ENCODE peak calls at places on chromosomes 11 and 22, in eight cellular contexts. O is cardiac fibroblast, H is fibroblast of lung, F is kidney epithelial cell, Q is lung, D is PC-9, S is left lung, X is AG10803. U is an unnamed sample.

GRCh38 chr11:2293396-2294339 is 8.1 kb downstream of the C11orf21 start:
- DNase-seq in O (no peak), H (no peak), F (no peak), Q (no peak), D (no peak), S (peak), X (no peak), U (no peak)

GRCh38 chr22:16829985-16830384 is 4.8 kb upstream of the XKR3 start:
- DNase-seq in O (no peak), H (no peak), F (no peak), Q (no peak), D (no peak), S (no peak), X (no peak), U (no peak)

GRCh38 chr11:103109818-103110388 is 677 bp downstream of the DYNC2H1 start:
- DNase-seq in O (no peak), H (peak), F (no peak), Q (no peak), D (peak), S (peak), X (peak), U (no peak)

GRCh38 chr11:2519879-2520735 is 75.3 kb downstream of the KCNQ1 start:
- DNase-seq in O (no peak), H (no peak), F (no peak), Q (no peak), D (no peak), S (peak), X (no peak), U (no peak)

GRCh38 chr22:49532831-49533802 is 294.6 kb downstream of the BRD1 start:
- DNase-seq in O (no peak), H (no peak), F (no peak), Q (no peak), D (no peak), S (peak), X (no peak), U (no peak)

GRCh38 chr11:110095554-110095953 is 2.4 kb downstream of the ZC3H12C start:
- DNase-seq in O (peak), H (peak), F (no peak), Q (no peak), D (peak), S (no peak), X (no peak), U (no peak)

GRCh38 chr22:17969732-17970131 is 54.6 kb downstream of the MICAL3 start:
- DNase-seq in O (peak), H (peak), F (no peak), Q (no peak), D (peak), S (no peak), X (peak), U (peak)

GRCh38 chr11:118139578-118139977 is 13.0 kb downstream of the SCN4B start:
- DNase-seq in O (peak), H (no peak), F (no peak), Q (no peak), D (no peak), S (no peak), X (no peak), U (no peak)

GRCh38 chr11:18314794-18315523 is 7.0 kb downstream of the HPS5 start:
- DNase-seq in O (no peak), H (peak), F (no peak), Q (no peak), D (no peak), S (no peak), X (no peak), U (no peak)

GRCh38 chr11:125348141-125348651 is 147.9 kb downstream of the FEZ1 start:
- DNase-seq in O (no peak), H (no peak), F (no peak), Q (no peak), D (no peak), S (no peak), X (no peak), U (no peak)

GRCh38 chr11:45110562-45110961 is 35.9 kb upstream of the PRDM11 start:
- DNase-seq in O (peak), H (peak), F (no peak), Q (no peak), D (peak), S (no peak), X (peak), U (peak)

GRCh38 chr11:21635359-21635758 is 557.5 kb upstream of the ANO5 start:
- DNase-seq in O (no peak), H (no peak), F (no peak), Q (no peak), D (no peak), S (no peak), X (no peak), U (no peak)

GRCh38 chr11:42890773-42891172 is 421.0 kb upstream of the API5 start:
- DNase-seq in O (no peak), H (no peak), F (no peak), Q (no peak), D (no peak), S (no peak), X (no peak), U (no peak)

GRCh38 chr22:25060522-25061071 is 108.1 kb downstream of the KIAA1671 start:
- DNase-seq in O (no peak), H (no peak), F (no peak), Q (no peak), D (no peak), S (no peak), X (no peak), U (no peak)

GRCh38 chr22:41302016-41302767 is 867 bp downstream of the ZC3H7B start:
- DNase-seq in O (no peak), H (peak), F (no peak), Q (no peak), D (no peak), S (peak), X (no peak), U (no peak)

GRCh38 chr11:7605544-7605943 is 67.8 kb downstream of the CYB5R2 start:
- DNase-seq in O (peak), H (peak), F (peak), Q (peak), D (peak), S (no peak), X (peak), U (peak)

GRCh38 chr11:48052183-48053040 is 72.1 kb downstream of the PTPRJ start:
- DNase-seq in O (peak), H (peak), F (peak), Q (peak), D (peak), S (peak), X (peak), U (peak)

GRCh38 chr11:134503104-134503503 is 91.1 kb upstream of the B3GAT1 start:
- DNase-seq in O (no peak), H (no peak), F (no peak), Q (no peak), D (no peak), S (peak), X (no peak), U (no peak)

GRCh38 chr11:20584093-20584774 is 15.2 kb upstream of the SLC6A5 start:
- DNase-seq in O (peak), H (no peak), F (no peak), Q (no peak), D (no peak), S (no peak), X (no peak), U (no peak)

GRCh38 chr11:126459691-126460404 is 104.4 kb downstream of the ST3GAL4 start:
- DNase-seq in O (peak), H (peak), F (no peak), Q (no peak), D (no peak), S (peak), X (peak), U (peak)

GRCh38 chr11:113473983-113474361 is 1.2 kb downstream of the DRD2 start:
- DNase-seq in O (no peak), H (no peak), F (no peak), Q (no peak), D (no peak), S (no peak), X (no peak), U (no peak)

GRCh38 chr11:1757861-1758610 is 5.7 kb downstream of the CTSD start:
- DNase-seq in O (no peak), H (no peak), F (no peak), Q (no peak), D (no peak), S (peak), X (no peak), U (no peak)

GRCh38 chr11:69550846-69551245 is 69.4 kb downstream of the LINC01488 start:
- DNase-seq in O (no peak), H (no peak), F (no peak), Q (no peak), D (no peak), S (no peak), X (no peak), U (no peak)

GRCh38 chr11:114477946-114478537 is 38.8 kb downstream of the REXO2 start:
- DNase-seq in O (no peak), H (no peak), F (no peak), Q (no peak), D (no peak), S (no peak), X (no peak), U (no peak)

DNA sequence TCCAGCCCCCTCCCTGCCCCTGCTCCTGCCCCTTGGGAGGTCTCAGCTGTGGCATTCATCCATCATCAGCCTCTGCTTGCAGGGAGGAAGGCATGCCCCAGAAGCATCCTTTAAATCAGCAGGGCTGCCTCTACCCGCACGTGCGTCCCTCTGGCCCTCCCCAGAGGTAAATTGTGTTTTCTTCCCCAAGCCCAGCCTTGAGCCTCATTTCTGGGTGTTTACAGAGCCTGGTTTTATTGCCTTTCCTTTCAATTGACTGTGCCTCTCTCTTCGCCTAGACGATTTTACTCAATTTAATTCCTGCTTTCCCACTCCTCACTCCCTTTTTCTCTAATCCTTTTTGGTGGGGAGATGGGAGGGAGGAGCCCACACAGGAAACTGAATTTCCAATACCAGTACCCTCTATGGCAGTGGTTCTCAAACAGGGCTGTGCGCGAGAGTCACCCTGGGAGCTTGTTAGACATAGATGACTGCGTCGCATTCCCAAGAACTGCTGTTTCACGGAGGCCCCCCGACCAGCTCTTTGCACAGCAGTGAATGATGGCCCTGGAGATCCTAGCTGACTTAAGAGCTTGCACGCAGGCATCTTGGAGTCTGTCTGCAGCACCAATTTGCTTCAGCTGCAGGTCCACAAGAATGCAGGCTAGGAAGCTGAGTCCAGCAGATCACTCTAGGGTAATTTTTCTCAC is 15.1 kb upstream of the OAF start:
- DNase-seq in O (no peak), H (no peak), F (no peak), Q (no peak), D (no peak), S (no peak), X (no peak), U (no peak)
- TF ChIP-seq CTCF in O (no peak), H (no peak), F (no peak), Q (no peak), D (no peak), S (no peak), X (no peak), U (no peak)

DNA sequence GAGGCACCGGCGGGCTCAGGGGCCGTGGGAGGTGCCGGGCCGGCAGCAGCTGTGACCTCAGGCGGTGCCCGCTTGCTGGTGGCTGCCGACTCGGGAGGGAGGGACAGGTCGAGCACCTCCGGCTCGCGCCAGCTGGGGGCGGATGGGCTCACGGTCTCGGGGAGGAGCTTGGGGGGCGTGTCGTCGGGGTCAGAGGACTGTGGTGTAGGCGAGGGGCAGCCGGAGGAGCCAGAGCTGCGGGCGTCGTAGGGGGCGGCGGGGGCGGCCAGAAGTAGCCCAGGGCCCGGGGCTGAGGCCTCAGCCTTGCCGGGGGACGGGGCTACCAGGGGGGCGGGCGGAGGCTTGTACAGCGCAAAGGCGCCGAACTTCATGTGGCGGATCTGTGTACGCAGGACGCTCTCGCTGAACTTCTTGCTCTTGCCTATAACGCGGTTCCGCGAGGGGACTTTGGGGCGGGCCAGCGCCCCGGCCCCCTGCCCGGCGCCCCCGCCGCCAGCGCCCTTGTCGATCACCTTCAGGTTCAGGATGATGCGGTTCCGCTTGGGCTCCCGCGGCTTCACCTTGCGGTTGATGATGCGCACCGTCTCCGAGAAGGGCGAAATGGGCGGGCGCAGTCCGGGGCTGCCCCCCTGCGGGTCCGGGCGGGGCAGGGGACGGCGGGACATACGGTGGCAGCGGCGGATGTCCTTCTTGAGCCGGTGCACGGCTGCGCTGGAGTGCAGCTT is 5.5 kb downstream of the CBX6 start:
- DNase-seq in O (no peak), H (no peak), F (no peak), Q (no peak), D (no peak), S (no peak), X (no peak), U (no peak)
- H3K4me3 ChIP-seq in O (no peak), H (no peak), F (no peak), Q (no peak), D (no peak), S (no peak), X (no peak), U (no peak)

GRCh38 chr22:27407369-27407985 is 394.1 kb downstream of the MN1 start:
- DNase-seq in O (no peak), H (no peak), F (no peak), Q (no peak), D (no peak), S (no peak), X (no peak), U (no peak)

GRCh38 chr22:27405672-27406388 is 395.7 kb downstream of the MN1 start:
- DNase-seq in O (peak), H (no peak), F (no peak), Q (peak), D (peak), S (peak), X (peak), U (peak)

GRCh38 chr22:27408068-27408467 is 393.5 kb downstream of the MN1 start:
- DNase-seq in O (no peak), H (no peak), F (no peak), Q (no peak), D (no peak), S (no peak), X (no peak), U (no peak)

GRCh38 chr22:27406389-27406861 is 395.1 kb downstream of the MN1 start:
- DNase-seq in O (peak), H (no peak), F (no peak), Q (no peak), D (no peak), S (no peak), X (peak), U (no peak)

GRCh38 chr22:27409299-27409698 is 392.3 kb downstream of the MN1 start:
- DNase-seq in O (no peak), H (no peak), F (no peak), Q (no peak), D (no peak), S (no peak), X (no peak), U (no peak)
- TF ChIP-seq CTCF in O (no peak), H (no peak), F (peak), Q (no peak), D (peak), S (no peak), X (no peak), U (no peak)

DNA sequence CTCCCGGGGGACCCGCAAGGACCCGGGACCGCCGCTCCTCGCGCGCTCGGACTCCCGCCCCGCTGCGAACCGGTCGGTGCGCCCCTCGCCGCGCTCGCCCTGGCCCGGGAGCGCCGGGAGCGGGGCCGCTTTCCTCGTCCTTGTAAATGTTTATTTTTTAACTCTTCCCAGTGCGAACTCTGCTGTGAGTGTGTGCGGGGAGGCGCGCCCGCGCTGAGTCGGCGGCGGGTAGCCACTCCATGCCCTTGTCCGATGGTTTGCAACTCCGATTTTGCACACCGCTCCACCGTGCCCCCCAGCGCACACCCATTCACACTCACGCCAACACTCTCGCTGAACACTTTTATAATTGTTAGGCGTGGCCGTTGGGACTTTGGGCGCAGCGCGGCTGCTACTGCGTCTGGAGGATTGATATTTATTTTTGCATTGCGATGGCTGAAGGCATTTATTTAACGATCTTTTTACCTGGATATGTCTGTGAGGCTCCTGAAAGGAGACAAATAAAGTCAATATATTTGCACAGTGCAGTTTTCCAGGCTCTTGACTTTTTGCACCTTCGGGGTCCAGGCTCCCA is 1.0 kb downstream of the C11orf96 start:
- DNase-seq in O (peak), H (peak), F (no peak), Q (no peak), D (no peak), S (no peak), X (no peak), U (peak)
- H3K4me3 ChIP-seq in O (peak), H (peak), F (peak), Q (peak), D (peak), S (peak), X (peak), U (peak)

GRCh38 chr22:19629720-19630419 is 84.4 kb upstream of the SEPTIN5 start:
- DNase-seq in O (peak), H (peak), F (peak), Q (peak), D (peak), S (peak), X (peak), U (peak)
- TF ChIP-seq CTCF in O (peak), H (peak), F (peak), Q (peak), D (peak), S (peak), X (peak), U (peak)

GRCh38 chr11:122059565-122059964 is 56.5 kb downstream of the BLID start:
- DNase-seq in O (no peak), H (no peak), F (no peak), Q (no peak), D (no peak), S (no peak), X (no peak), U (no peak)
- H3K4me3 ChIP-seq in O (no peak), H (no peak), F (no peak), Q (no peak), D (no peak), S (no peak), X (no peak), U (no peak)

DNA sequence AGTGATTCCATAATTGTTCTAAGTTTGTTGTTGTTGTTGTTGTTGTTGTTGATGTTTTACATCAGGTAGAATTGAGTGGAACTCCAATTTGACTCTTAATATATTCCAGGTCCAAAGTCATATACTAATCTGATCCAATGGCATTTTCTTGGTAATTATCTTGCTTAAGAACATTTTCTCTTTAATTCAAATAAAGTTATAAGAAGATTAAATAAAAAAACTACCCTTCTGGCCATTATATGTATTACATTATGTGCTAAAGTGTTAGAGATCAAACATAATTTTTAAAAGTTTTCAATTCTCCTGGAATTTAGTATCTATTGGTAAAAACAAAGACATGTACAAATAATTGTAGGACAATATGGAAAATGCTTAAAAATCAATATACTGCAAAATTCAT is 775.4 kb downstream of the LUZP2 start:
- DNase-seq in O (no peak), H (no peak), F (no peak), Q (no peak), D (no peak), S (no peak), X (no peak), U (no peak)
- TF ChIP-seq CTCF in O (no peak), H (no peak), F (no peak), Q (no peak), D (peak), S (no peak), X (no peak), U (no peak)

GRCh38 chr22:45284705-45285305 is at the start of gene UPK3A:
- DNase-seq in O (no peak), H (no peak), F (no peak), Q (peak), D (peak), S (peak), X (no peak), U (no peak)
- H3K4me3 ChIP-seq in O (no peak), H (no peak), F (peak), Q (no peak), D (peak), S (no peak), X (no peak), U (no peak)

GRCh38 chr11:16881074-16881709 is 133.0 kb downstream of the PLEKHA7 start:
- DNase-seq in O (peak), H (peak), F (peak), Q (peak), D (peak), S (no peak), X (peak), U (peak)
- TF ChIP-seq CTCF in O (peak), H (peak), F (peak), Q (no peak), D (peak), S (no peak), X (peak), U (peak)

GRCh38 chr22:29478326-29479276 is 1.4 kb upstream of the NEFH start:
- DNase-seq in O (peak), H (no peak), F (no peak), Q (no peak), D (no peak), S (no peak), X (no peak), U (peak)
- H3K4me3 ChIP-seq in O (no peak), H (no peak), F (no peak), Q (no peak), D (no peak), S (no peak), X (no peak), U (no peak)